ENCODE peak calls at places on chromosome 4, in four cellular contexts. N is tibial artery, E is PC-3, W is fibroblast of pulmonary artery. Q is an unnamed sample.

GRCh38 chr4:66647468-66647867 is 897.8 kb downstream of the CENPC start:
- DNase-seq in N (no peak), E (peak), W (no peak), Q (peak)

GRCh38 chr4:88211473-88212252 is 53.2 kb upstream of the ABCG2 start:
- DNase-seq in N (no peak), E (peak), W (peak), Q (peak)

GRCh38 chr4:126533176-126533575 is 1099.6 kb upstream of the INTU start:
- DNase-seq in N (no peak), E (no peak), W (peak), Q (peak)

GRCh38 chr4:58113083-58113482 is 1002.9 kb upstream of the IGFBP7 start:
- DNase-seq in N (no peak), E (no peak), W (no peak), Q (no peak)

GRCh38 chr4:61389640-61390039 is 189.5 kb downstream of the ADGRL3 start:
- DNase-seq in N (no peak), E (no peak), W (no peak), Q (no peak)

GRCh38 chr4:118344801-118345200 is 8.0 kb downstream of the PRSS12 start:
- DNase-seq in N (no peak), E (no peak), W (no peak), Q (no peak)

GRCh38 chr4:74174941-74175340 is 17.0 kb downstream of the MTHFD2L start:
- DNase-seq in N (no peak), E (no peak), W (no peak), Q (no peak)

GRCh38 chr4:101981756-101982155 is 191.2 kb downstream of the BANK1 start:
- DNase-seq in N (no peak), E (peak), W (no peak), Q (peak)

GRCh38 chr4:3821580-3822229 is 55.5 kb downstream of the ADRA2C start:
- DNase-seq in N (no peak), E (no peak), W (no peak), Q (no peak)

GRCh38 chr4:157999723-158000122 is 173.1 kb downstream of the GASK1B start:
- DNase-seq in N (no peak), E (peak), W (no peak), Q (no peak)
- H3K4me3 ChIP-seq in N (no peak), E (no peak), W (no peak), Q (no peak)

GRCh38 chr4:386708-387105 is 49.1 kb downstream of the ZNF141 start:
- DNase-seq in N (no peak), E (no peak), W (no peak), Q (no peak)
- H3K4me3 ChIP-seq in N (no peak), E (no peak), W (no peak), Q (no peak)

DNA sequence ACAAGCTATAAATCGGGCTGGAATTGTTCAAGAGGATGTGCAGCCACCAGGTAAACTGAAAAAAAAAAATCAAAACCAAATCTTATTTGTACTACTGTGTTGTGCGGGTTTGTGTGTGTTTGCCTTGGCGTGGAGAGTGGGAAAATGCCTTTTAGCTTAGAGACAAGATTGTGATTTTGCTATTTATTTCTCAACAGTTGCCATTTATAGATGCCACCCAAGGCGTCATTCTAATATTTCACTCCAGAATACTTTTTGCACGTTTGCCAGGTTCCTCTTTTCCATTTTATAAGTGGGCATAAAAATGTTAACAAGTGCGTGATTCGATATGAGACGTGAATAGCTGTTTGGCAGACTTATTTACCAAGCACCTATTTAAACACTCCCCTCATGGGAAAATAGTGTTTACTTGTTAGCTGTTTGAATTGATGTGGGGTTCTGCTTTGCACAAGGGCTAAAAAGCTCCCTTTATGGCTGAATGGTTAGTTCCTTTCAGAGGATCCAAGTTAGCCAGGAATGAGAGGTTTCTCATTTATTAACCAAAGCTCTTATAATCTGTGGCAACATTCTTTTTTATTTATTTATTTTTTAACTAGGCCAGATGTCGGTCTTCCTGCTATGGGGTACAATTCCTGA is 14.4 kb downstream of the SMIM20 start:
- DNase-seq in N (no peak), E (no peak), W (no peak), Q (no peak)
- H3K4me3 ChIP-seq in N (peak), E (no peak), W (no peak), Q (no peak)

GRCh38 chr4:26020083-26020668 is 106.2 kb downstream of the SMIM20 start:
- DNase-seq in N (no peak), E (peak), W (peak), Q (peak)
- H3K4me3 ChIP-seq in N (no peak), E (no peak), W (no peak), Q (no peak)

DNA sequence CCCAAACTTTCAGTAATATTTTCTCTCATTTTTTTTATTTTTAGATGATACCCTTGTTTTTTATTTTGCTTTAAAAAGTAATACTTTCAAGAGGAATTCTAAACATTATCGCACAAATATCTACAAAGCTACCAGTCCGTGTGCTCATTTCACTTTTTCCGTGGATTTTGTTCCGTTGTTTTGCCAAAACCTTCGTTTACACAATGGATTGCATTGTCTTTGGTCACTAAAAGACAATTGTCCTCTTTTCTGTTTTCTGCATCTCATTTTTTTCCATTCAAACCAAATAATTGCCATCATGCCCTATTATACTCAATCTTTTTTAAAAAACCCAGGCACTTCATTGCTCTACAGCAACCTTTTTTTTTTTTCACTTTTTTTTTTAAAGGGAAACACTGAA is 214.9 kb downstream of the CXXC4 start:
- DNase-seq in N (no peak), E (no peak), W (no peak), Q (no peak)
- H3K4me3 ChIP-seq in N (no peak), E (no peak), W (no peak), Q (no peak)

DNA sequence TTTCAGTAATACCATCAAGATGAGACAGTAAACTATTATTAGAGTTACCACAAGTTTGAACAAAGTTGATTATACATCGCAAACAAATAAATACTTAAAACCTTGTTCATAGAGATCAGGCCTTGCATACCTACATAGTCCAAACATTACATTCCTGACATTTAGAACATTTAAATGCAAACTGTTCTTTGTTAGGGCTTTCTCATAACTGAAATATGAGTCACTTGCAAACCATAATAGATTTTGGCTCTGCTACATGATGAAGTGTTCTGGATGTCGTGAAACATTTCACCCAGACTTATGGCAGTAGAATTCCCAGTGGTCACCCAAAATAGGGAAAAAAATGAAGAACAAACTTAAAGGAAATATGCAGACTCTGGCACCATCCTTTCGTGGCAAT is 75.0 kb downstream of the FAT4 start:
- DNase-seq in N (no peak), E (peak), W (peak), Q (peak)
- H3K4me3 ChIP-seq in N (peak), E (peak), W (peak), Q (no peak)

GRCh38 chr4:80386281-80386886 is 50.9 kb downstream of the CFAP299 start:
- DNase-seq in N (no peak), E (no peak), W (no peak), Q (no peak)
- H3K4me3 ChIP-seq in N (no peak), E (no peak), W (no peak), Q (no peak)

DNA sequence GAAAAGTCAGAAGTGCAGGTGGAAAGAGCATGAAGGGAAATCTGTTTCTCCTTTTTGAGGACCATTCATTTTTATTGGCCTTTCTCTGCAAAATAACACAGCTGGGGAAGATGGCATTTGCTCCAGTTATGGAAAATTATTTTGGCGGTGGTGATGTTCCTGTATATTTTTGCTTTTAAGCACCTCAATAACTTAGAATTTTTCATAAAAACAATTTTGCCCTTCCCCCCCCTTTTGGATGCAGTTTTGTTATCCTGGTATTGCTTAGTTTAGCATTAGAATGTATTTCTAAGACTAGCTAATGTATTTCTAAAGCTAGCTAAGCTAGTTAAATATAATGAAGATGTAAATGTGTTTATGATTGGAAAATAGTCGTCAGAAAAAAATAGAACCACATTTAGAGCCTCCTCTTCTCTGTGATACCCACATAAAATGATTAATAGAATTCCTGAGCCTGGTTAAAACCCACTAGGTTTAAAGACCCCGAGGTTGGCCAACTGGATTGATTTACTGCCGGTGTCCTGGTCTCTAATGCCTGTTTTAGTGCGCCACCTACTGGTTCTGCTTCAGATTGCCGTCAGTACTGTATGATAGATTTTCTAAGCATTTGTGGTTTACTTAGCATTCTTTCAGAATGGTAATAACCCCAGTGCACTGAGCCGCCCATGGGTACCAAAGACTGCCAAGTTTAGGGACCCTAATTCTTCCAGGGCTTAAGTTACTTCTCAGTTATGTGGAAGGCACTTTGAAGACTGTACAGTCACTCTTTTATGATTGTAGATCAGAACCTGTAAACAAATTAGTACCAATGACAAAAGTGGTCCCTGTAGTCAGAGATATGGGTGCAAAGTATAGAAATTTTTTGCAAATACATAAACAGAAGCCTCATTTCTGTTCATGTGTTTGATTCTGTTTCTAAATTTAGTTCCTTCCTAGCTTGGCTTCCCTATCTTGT is 11.4 kb downstream of the KLF3 start:
- DNase-seq in N (peak), E (peak), W (peak), Q (peak)
- H3K4me3 ChIP-seq in N (no peak), E (peak), W (no peak), Q (no peak)

GRCh38 chr4:153465145-153465544 is 1.0 kb upstream of the TMEM131L start:
- DNase-seq in N (no peak), E (no peak), W (no peak), Q (no peak)
- H3K4me3 ChIP-seq in N (peak), E (peak), W (peak), Q (peak)

GRCh38 chr4:10096201-10096975 is 20.2 kb downstream of the WDR1 start:
- DNase-seq in N (peak), E (peak), W (peak), Q (peak)

GRCh38 chr4:10094841-10095240 is 21.8 kb downstream of the WDR1 start:
- DNase-seq in N (no peak), E (no peak), W (no peak), Q (no peak)

GRCh38 chr4:10096976-10097330 is 19.6 kb downstream of the WDR1 start:
- DNase-seq in N (no peak), E (no peak), W (no peak), Q (no peak)

GRCh38 chr4:10093801-10094552 is 22.6 kb downstream of the WDR1 start:
- DNase-seq in N (no peak), E (no peak), W (peak), Q (peak)

GRCh38 chr4:10095296-10095991 is 21.2 kb downstream of the WDR1 start:
- DNase-seq in N (no peak), E (peak), W (no peak), Q (no peak)
- H3K4me3 ChIP-seq in N (no peak), E (peak), W (no peak), Q (no peak)